ENCODE peak calls at places on chromosomes 5 and 9, in ten cellular contexts. One of them, this sample, is unnamed.
A peak's percentile ranks its signal among the peaks of the same experiment; 100 is the strongest.

GRCh38 chr9:112754578-112754977 is 4.0 kb downstream of the SNX30 start:
- DNase-seq in AG10803: peak; percentile 64
- DNase-seq in activated naive CD8-positive, alpha-beta T cell treated with anti-CD3 and anti-CD28 coated beads, Interleukin-2, amount 50 U/mL, for 24 hours: peak; percentile 27
- DNase-seq in activated naive CD4-positive, alpha-beta T cell treated with anti-CD3 and anti-CD28 coated beads, Interleukin-2, amount 10 ng/mL, durations not matched to agents 7 days and 5 days: peak; percentile 57
- DNase-seq in coronary artery: no peak
- DNase-seq in epithelial cell of esophagus: peak; percentile 35
- DNase-seq in WTC11: no peak
- DNase-seq in NCI-H2171 treated with DMSO at 0.1 percent for 48 hours: no peak
- DNase-seq in activated CD4-positive, CD25-positive, alpha-beta regulatory T cell: no peak
- DNase-seq in pancreas: no peak
- DNase-seq in this sample: no peak

GRCh38 chr5:80251636-80252035 is 4.2 kb downstream of the SERINC5 start:
- DNase-seq in activated naive CD8-positive, alpha-beta T cell treated with anti-CD3 and anti-CD28 coated beads, Interleukin-2, amount 50 U/mL, for 24 hours: no peak
- DNase-seq in WTC11: no peak
- DNase-seq in AG10803: peak; percentile 77
- DNase-seq in coronary artery: no peak
- DNase-seq in activated naive CD4-positive, alpha-beta T cell treated with anti-CD3 and anti-CD28 coated beads, Interleukin-2, amount 10 ng/mL, durations not matched to agents 7 days and 5 days: no peak
- DNase-seq in activated CD4-positive, CD25-positive, alpha-beta regulatory T cell: no peak
- DNase-seq in epithelial cell of esophagus: peak; percentile 33
- DNase-seq in pancreas: no peak
- DNase-seq in NCI-H2171 treated with DMSO at 0.1 percent for 48 hours: no peak
- DNase-seq in this sample: no peak

GRCh38 chr9:73179594-73179993 is 27.9 kb downstream of the ANXA1 start:
- DNase-seq in NCI-H2171 treated with DMSO at 0.1 percent for 48 hours: peak; percentile 8
- DNase-seq in WTC11: no peak
- DNase-seq in pancreas: no peak
- DNase-seq in activated naive CD4-positive, alpha-beta T cell treated with anti-CD3 and anti-CD28 coated beads, Interleukin-2, amount 10 ng/mL, durations not matched to agents 7 days and 5 days: no peak
- DNase-seq in activated CD4-positive, CD25-positive, alpha-beta regulatory T cell: no peak
- DNase-seq in activated naive CD8-positive, alpha-beta T cell treated with anti-CD3 and anti-CD28 coated beads, Interleukin-2, amount 50 U/mL, for 24 hours: no peak
- DNase-seq in coronary artery: no peak
- DNase-seq in AG10803: no peak
- DNase-seq in epithelial cell of esophagus: peak; percentile 82
- DNase-seq in this sample: no peak

GRCh38 chr9:92659601-92660000 is 10.3 kb downstream of the IPPK start:
- DNase-seq in AG10803: no peak
- DNase-seq in activated naive CD4-positive, alpha-beta T cell treated with anti-CD3 and anti-CD28 coated beads, Interleukin-2, amount 10 ng/mL, durations not matched to agents 7 days and 5 days: no peak
- DNase-seq in NCI-H2171 treated with DMSO at 0.1 percent for 48 hours: no peak
- DNase-seq in pancreas: no peak
- DNase-seq in epithelial cell of esophagus: no peak
- DNase-seq in activated CD4-positive, CD25-positive, alpha-beta regulatory T cell: no peak
- DNase-seq in WTC11: no peak
- DNase-seq in activated naive CD8-positive, alpha-beta T cell treated with anti-CD3 and anti-CD28 coated beads, Interleukin-2, amount 50 U/mL, for 24 hours: no peak
- DNase-seq in coronary artery: no peak
- DNase-seq in this sample: no peak

GRCh38 chr9:112041536-112042243 is 133.4 kb downstream of the SUSD1 start:
- DNase-seq in AG10803: peak; percentile 100
- DNase-seq in activated CD4-positive, CD25-positive, alpha-beta regulatory T cell: no peak
- DNase-seq in activated naive CD8-positive, alpha-beta T cell treated with anti-CD3 and anti-CD28 coated beads, Interleukin-2, amount 50 U/mL, for 24 hours: no peak
- DNase-seq in activated naive CD4-positive, alpha-beta T cell treated with anti-CD3 and anti-CD28 coated beads, Interleukin-2, amount 10 ng/mL, durations not matched to agents 7 days and 5 days: no peak
- DNase-seq in WTC11: peak; percentile 38
- DNase-seq in NCI-H2171 treated with DMSO at 0.1 percent for 48 hours: no peak
- DNase-seq in coronary artery: no peak
- DNase-seq in epithelial cell of esophagus: peak; percentile 96
- DNase-seq in pancreas: peak; percentile 18
- DNase-seq in this sample: no peak

GRCh38 chr5:172603425-172603824 is 37.6 kb upstream of the NEURL1B start:
- DNase-seq in activated CD4-positive, CD25-positive, alpha-beta regulatory T cell: no peak
- DNase-seq in epithelial cell of esophagus: no peak
- DNase-seq in coronary artery: no peak
- DNase-seq in pancreas: no peak
- DNase-seq in activated naive CD4-positive, alpha-beta T cell treated with anti-CD3 and anti-CD28 coated beads, Interleukin-2, amount 10 ng/mL, durations not matched to agents 7 days and 5 days: no peak
- DNase-seq in activated naive CD8-positive, alpha-beta T cell treated with anti-CD3 and anti-CD28 coated beads, Interleukin-2, amount 50 U/mL, for 24 hours: no peak
- DNase-seq in NCI-H2171 treated with DMSO at 0.1 percent for 48 hours: no peak
- DNase-seq in WTC11: no peak
- DNase-seq in AG10803: peak; percentile 40
- DNase-seq in this sample: no peak

GRCh38 chr5:170485606-170485911 is 18.3 kb upstream of the KCNIP1 start:
- DNase-seq in AG10803: no peak
- DNase-seq in activated CD4-positive, CD25-positive, alpha-beta regulatory T cell: no peak
- DNase-seq in activated naive CD4-positive, alpha-beta T cell treated with anti-CD3 and anti-CD28 coated beads, Interleukin-2, amount 10 ng/mL, durations not matched to agents 7 days and 5 days: no peak
- DNase-seq in coronary artery: peak; percentile 52
- DNase-seq in pancreas: no peak
- DNase-seq in epithelial cell of esophagus: no peak
- DNase-seq in NCI-H2171 treated with DMSO at 0.1 percent for 48 hours: no peak
- DNase-seq in activated naive CD8-positive, alpha-beta T cell treated with anti-CD3 and anti-CD28 coated beads, Interleukin-2, amount 50 U/mL, for 24 hours: no peak
- DNase-seq in WTC11: no peak
- DNase-seq in this sample: no peak

GRCh38 chr9:76219555-76220151 is 174.6 kb downstream of the RFK start:
- DNase-seq in activated CD4-positive, CD25-positive, alpha-beta regulatory T cell: no peak
- DNase-seq in coronary artery: no peak
- DNase-seq in AG10803: no peak
- DNase-seq in WTC11: no peak
- DNase-seq in activated naive CD8-positive, alpha-beta T cell treated with anti-CD3 and anti-CD28 coated beads, Interleukin-2, amount 50 U/mL, for 24 hours: no peak
- DNase-seq in activated naive CD4-positive, alpha-beta T cell treated with anti-CD3 and anti-CD28 coated beads, Interleukin-2, amount 10 ng/mL, durations not matched to agents 7 days and 5 days: no peak
- DNase-seq in epithelial cell of esophagus: no peak
- DNase-seq in NCI-H2171 treated with DMSO at 0.1 percent for 48 hours: no peak
- DNase-seq in pancreas: no peak
- DNase-seq in this sample: peak; percentile 5